ENCODE peak calls at places on chromosomes 7 and 10, in seven cellular contexts. M is HCT116, N is lower lobe of right lung, S is fibroblast of pulmonary artery, O is dorsolateral prefrontal cortex, W is IMR-90, Q is kidney epithelial cell. L is an unnamed sample.

GRCh38 chr10:95640891-95641315 is 15.6 kb downstream of the ALDH18A1 start:
- DNase-seq in N (no peak), M (no peak), W (no peak), S (no peak), O (no peak), Q (no peak), L (no peak)

GRCh38 chr10:109932391-109932790 is 9.1 kb upstream of the XPNPEP1 start:
- DNase-seq in N (no peak), Q (no peak), O (no peak), S (no peak), W (peak), M (no peak), L (no peak)

GRCh38 chr10:6162589-6163356 is 40.0 kb upstream of the PFKFB3 start:
- DNase-seq in O (no peak), S (peak), Q (no peak), M (no peak), N (no peak), W (no peak), L (no peak)

GRCh38 chr10:98323221-98324164 is 55.5 kb upstream of the LOXL4 start:
- DNase-seq in W (peak), Q (peak), O (no peak), M (peak), N (peak), S (peak), L (peak)

GRCh38 chr10:6138456-6138855 is 49.6 kb downstream of the RBM17 start:
- DNase-seq in W (no peak), M (no peak), N (no peak), O (no peak), Q (no peak), S (no peak), L (no peak)

GRCh38 chr10:58268946-58269831 is at the start of gene CISD1:
- DNase-seq in W (peak), M (peak), S (peak), O (peak), N (peak), Q (peak), L (peak)

GRCh38 chr7:28207486-28208158 is 27.0 kb upstream of the JAZF1 start:
- DNase-seq in M (no peak), Q (no peak), S (peak), O (no peak), N (no peak), W (no peak), L (no peak)

GRCh38 chr10:104576611-104577010 is 64.5 kb upstream of the SORCS3 start:
- DNase-seq in N (no peak), W (no peak), S (no peak), O (no peak), Q (no peak), M (no peak), L (no peak)

GRCh38 chr7:104908636-104909035 is 105.4 kb upstream of the KMT2E start:
- DNase-seq in S (no peak), M (no peak), O (no peak), W (no peak), Q (no peak), N (no peak), L (no peak)

GRCh38 chr10:73759512-73760115 is 15.4 kb downstream of the SEC24C start:
- DNase-seq in W (no peak), O (no peak), N (peak), Q (no peak), S (no peak), M (no peak), L (no peak)

GRCh38 chr10:131983780-131984179 is 2.1 kb upstream of the BNIP3 start:
- DNase-seq in Q (peak), O (no peak), M (no peak), W (peak), S (peak), N (no peak), L (no peak)

GRCh38 chr7:68311958-68312357 is 1286.3 kb upstream of the AUTS2 start:
- DNase-seq in N (no peak), O (no peak), W (no peak), S (no peak), Q (no peak), M (no peak), L (no peak)

GRCh38 chr7:50534690-50535290 is 30.4 kb downstream of the DDC start:
- DNase-seq in N (no peak), S (peak), W (peak), Q (peak), O (no peak), M (peak), L (peak)

GRCh38 chr7:114922151-114922651 is 307 bp downstream of the MDFIC start:
- DNase-seq in W (peak), O (peak), S (peak), M (no peak), Q (no peak), N (peak), L (no peak)

GRCh38 chr10:131842351-131843088 is 58.3 kb upstream of the PPP2R2D start:
- DNase-seq in M (no peak), O (no peak), W (no peak), S (no peak), N (peak), Q (no peak), L (no peak)

GRCh38 chr7:95730493-95731280 is 41.7 kb upstream of the DYNC1I1 start:
- DNase-seq in S (no peak), O (no peak), W (no peak), M (no peak), N (no peak), Q (no peak), L (no peak)

GRCh38 chr10:14481752-14482151 is 151.0 kb upstream of the FRMD4A start:
- DNase-seq in S (no peak), N (no peak), O (peak), Q (no peak), W (peak), M (no peak), L (no peak)

GRCh38 chr7:38002689-38003088 is 82.2 kb downstream of the EPDR1 start:
- DNase-seq in O (no peak), Q (no peak), M (no peak), S (no peak), N (no peak), W (no peak), L (no peak)

GRCh38 chr10:24722131-24722675 is 1.5 kb downstream of the ARHGAP21 start:
- DNase-seq in Q (no peak), N (no peak), O (no peak), M (no peak), S (peak), W (peak), L (no peak)

GRCh38 chr10:114271779-114272167 is 32.7 kb downstream of the VWA2 start:
- DNase-seq in Q (peak), N (no peak), S (peak), O (no peak), M (peak), W (peak), L (peak)

GRCh38 chr7:134128829-134129228 is 1.7 kb downstream of the LRGUK start:
- DNase-seq in O (no peak), W (no peak), Q (no peak), M (no peak), S (no peak), N (no peak), L (no peak)

GRCh38 chr7:117715784-117716445 is 157.3 kb downstream of the CTTNBP2 start:
- DNase-seq in Q (peak), N (no peak), M (peak), W (peak), S (peak), O (peak), L (no peak)
- TF ChIP-seq CTCF in Q (peak), N (peak), M (peak), W (peak), S (peak), O (peak), L (peak)

DNA sequence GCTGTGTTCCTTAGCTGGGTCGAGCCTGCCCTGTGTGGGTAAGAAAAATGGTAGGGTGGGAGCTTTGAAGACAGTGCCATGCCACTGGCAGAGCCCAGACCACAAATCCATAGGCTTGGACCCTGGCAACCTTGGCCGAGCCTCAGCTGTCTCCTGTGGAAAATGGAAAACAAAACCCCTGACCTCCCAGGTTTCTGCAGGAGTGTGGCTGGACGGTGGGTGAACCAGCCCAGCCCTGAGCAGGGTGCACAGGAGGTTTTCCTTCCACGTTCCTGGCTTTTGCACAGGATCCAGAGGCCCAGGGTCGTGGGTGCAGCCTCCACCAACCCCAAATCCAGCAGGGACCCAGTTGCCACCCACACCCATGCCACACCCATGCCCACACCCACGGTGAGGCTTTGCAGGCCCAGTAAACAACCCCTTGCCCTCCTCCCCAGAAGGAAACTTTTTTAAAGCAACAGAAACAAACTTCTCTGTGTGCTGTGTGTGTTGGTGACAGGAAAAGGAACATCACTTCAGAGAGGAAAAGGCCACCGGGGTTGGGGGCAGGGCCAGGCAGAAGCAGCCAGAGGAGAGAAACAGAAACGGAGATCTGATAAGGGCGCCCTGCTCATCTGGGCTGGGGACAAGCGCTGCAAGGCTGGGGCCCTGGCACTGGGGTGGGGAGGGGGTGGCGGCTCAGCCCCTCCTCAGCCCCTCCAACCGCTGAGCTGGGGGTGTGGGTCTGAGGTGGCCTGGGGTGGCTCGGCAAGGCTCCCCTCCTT is 20.7 kb upstream of the ZMIZ1 start:
- DNase-seq in W (no peak), Q (no peak), O (no peak), S (no peak), M (no peak), N (peak), L (no peak)
- H3K4me3 ChIP-seq in W (no peak), Q (no peak), O (no peak), S (no peak), M (no peak), N (peak), L (no peak)

DNA sequence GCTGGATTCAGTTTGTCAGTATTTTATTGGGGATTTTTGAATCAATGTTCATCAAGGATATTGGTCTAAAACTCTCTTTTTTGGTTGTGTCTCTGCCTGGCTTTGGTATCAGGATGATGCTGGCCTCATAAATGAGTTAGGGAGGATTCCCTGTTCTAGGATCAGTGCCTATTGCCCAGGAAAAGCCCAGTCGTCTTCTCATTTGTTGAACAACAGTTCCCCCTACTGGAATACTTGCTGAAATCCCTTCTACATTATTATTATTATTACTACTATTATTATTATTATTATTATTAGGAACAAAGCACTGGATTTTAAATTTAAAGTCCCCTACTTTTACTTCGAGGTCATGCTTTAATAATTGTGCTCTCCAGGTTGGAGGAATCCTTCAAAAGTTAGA is 528.9 kb downstream of the MAGI2 start:
- DNase-seq in N (no peak), O (no peak), S (peak), Q (no peak), M (peak), W (peak), L (no peak)
- TF ChIP-seq CTCF in N (no peak), O (peak), S (peak), Q (peak), M (peak), W (peak), L (peak)

DNA sequence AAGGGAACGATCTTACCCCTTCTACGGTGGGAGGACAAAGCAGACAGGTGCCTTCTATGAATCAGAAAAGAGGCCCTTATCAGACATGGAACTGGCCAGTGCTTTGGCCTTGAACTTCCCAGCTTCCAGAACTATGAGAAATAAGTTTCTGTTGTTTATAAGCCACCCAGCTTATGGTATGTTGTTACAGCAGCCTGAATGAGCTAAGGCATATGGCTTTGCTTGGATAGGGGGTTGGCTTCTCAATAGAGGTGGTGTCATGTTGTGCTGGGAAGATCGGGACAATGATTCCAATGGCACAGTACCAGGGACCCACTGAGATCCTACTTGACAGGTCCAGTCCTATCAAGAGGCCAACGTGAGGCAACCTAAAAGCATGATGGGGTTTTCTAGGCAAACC is 183.4 kb upstream of the BMPER start:
- DNase-seq in N (no peak), S (no peak), W (peak), M (no peak), O (no peak), Q (no peak), L (no peak)
- H3K4me3 ChIP-seq in N (no peak), S (no peak), W (no peak), M (no peak), O (no peak), Q (no peak), L (no peak)

GRCh38 chr7:88546808-88547207 is 212.7 kb upstream of the ZNF804B start:
- DNase-seq in W (no peak), S (peak), N (no peak), O (no peak), Q (no peak), M (peak), L (no peak)
- TF ChIP-seq CTCF in W (peak), S (peak), N (peak), O (peak), Q (peak), M (peak), L (peak)

GRCh38 chr10:123150229-123150985 is 2.5 kb downstream of the HMX2 start:
- DNase-seq in M (no peak), W (no peak), N (no peak), O (no peak), Q (no peak), S (no peak), L (no peak)
- H3K4me3 ChIP-seq in M (no peak), W (no peak), N (peak), O (peak), Q (no peak), S (no peak), L (peak)

DNA sequence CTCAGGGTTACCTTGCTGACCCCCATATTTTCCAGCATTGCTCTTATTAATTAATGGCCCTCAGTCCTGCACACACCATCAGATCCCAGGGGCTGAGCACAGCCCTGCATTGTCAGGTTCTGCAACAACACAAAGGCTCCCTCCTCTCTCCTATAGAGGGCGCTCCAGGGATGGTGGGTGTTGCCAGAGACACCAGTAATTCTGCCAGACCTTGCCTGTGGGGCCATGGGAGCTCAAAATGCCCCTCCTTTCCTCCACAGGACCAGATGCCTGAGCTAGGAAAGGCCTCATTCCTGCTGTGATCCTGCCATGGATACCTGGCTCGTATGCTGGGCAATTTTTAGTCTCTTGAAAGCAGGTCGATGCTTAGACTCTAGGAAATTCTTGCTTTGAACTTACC is 42.8 kb upstream of the PRSS58 start:
- DNase-seq in O (no peak), M (peak), S (no peak), N (no peak), Q (no peak), W (no peak), L (no peak)
- TF ChIP-seq CTCF in O (no peak), M (peak), S (no peak), N (no peak), Q (peak), W (peak), L (peak)

DNA sequence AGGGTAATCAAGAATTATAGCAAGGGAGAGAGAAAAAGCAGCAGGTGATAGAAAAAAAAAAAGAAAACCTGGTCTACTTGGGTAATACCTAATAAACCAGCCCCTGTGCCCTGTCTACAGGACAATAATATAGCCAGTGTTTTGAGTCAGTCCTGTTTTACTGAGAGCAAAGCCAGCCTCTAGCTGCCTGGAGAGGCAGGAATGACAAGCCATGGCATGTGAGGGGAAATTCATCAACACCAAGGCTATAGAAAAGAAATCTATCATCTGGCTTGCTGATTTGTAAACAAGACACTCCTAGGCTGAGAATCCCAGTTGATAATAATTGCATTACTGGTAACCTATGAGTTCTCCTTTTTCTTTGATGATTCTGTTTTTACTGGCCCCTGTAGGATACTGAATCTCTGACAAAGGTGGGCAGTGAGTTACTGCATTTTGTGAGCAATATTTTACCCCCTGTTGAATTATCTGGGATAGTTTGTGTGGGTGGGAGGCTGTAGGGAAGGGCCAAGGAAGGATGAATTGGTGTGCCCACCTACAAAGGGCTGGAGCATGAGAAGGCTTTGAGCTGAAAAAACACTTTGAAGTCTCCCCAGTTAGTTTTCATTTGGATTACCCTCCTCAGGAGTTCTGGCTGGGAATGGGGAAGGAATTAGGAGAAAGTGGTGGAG is 1.6 kb upstream of the WEE2 start:
- DNase-seq in O (no peak), M (no peak), S (no peak), N (no peak), W (no peak), Q (no peak), L (no peak)
- H3K4me3 ChIP-seq in O (no peak), M (no peak), S (no peak), N (no peak), W (no peak), Q (no peak), L (no peak)